ENCODE peak calls at places on chromosomes 4 and X, in four cellular contexts. U is IMR-90, Q is colonic mucosa, Z is substantia nigra. Y is an unnamed sample.

GRCh38 chrX:87578978-87579377 is 61.4 kb downstream of the KLHL4 start:
- DNase-seq in Q (no peak), U (no peak), Z (no peak), Y (no peak)

GRCh38 chr4:63582997-63583396 is 826.3 kb downstream of the TECRL start:
- DNase-seq in Q (no peak), U (no peak), Z (no peak), Y (no peak)

GRCh38 chr4:139898293-139898692 is 232.7 kb downstream of the MGST2 start:
- DNase-seq in Q (no peak), Z (no peak), U (no peak), Y (no peak)

GRCh38 chrX:136176399-136176825 is 29.1 kb downstream of the FHL1 start:
- DNase-seq in U (peak; percentile 90), Q (no peak), Z (no peak), Y (no peak)

GRCh38 chr4:42460043-42460442 is 62.8 kb downstream of the SHISA3 start:
- DNase-seq in Z (no peak), U (no peak), Q (no peak), Y (no peak)

GRCh38 chrX:40168183-40169015 is 70.6 kb upstream of the BCOR start:
- DNase-seq in U (no peak), Q (no peak), Z (no peak), Y (no peak)

GRCh38 chr4:101191302-101192098 is 155.8 kb downstream of the PPP3CA start:
- DNase-seq in U (peak; percentile 92), Q (peak; percentile 52), Z (peak; percentile 19), Y (peak; percentile 92)

GRCh38 chr4:40990202-40990898 is 224.0 kb downstream of the APBB2 start:
- DNase-seq in Z (no peak), U (peak; percentile 97), Q (no peak), Y (no peak)

GRCh38 chrX:30712214-30712613 is 59.0 kb downstream of the GK start:
- DNase-seq in U (no peak), Z (no peak), Q (no peak), Y (no peak)

GRCh38 chr4:183838987-183839712 is 66.0 kb upstream of the STOX2 start:
- DNase-seq in Q (no peak), Z (no peak), U (peak; percentile 15), Y (no peak)

GRCh38 chrX:17567173-17567572 is 170.1 kb upstream of the SCML1 start:
- DNase-seq in U (peak; percentile 33), Q (no peak), Z (no peak), Y (no peak)

GRCh38 chrX:30690330-30690729 is 37.1 kb downstream of the GK start:
- DNase-seq in U (peak; percentile 13), Z (no peak), Q (no peak), Y (no peak)

GRCh38 chrX:103376118-103376978 is at the start of gene BEX3:
- DNase-seq in Q (peak; percentile 48), U (peak; percentile 59), Z (peak; percentile 20), Y (peak; percentile 85)

GRCh38 chrX:20988118-20988517 is 386.1 kb upstream of the CNKSR2 start:
- DNase-seq in U (no peak), Z (no peak), Q (no peak), Y (no peak)

GRCh38 chr4:102263024-102263787 is 82.1 kb downstream of the SLC39A8 start:
- DNase-seq in Z (no peak), U (peak; percentile 28), Q (no peak), Y (no peak)

GRCh38 chr4:79358438-79358837 is 32.6 kb upstream of the NAA11 start:
- DNase-seq in Z (no peak), U (no peak), Q (no peak), Y (no peak)

GRCh38 chr4:178306565-178306964 is 864.3 kb upstream of the AGA start:
- DNase-seq in Z (no peak), U (peak; percentile 7), Q (no peak), Y (no peak)

GRCh38 chrX:154598656-154599055 is 13.7 kb downstream of the CTAG1A start:
- DNase-seq in Q (no peak), U (no peak), Z (no peak), Y (no peak)

GRCh38 chr4:69727924-69728323 is 32.5 kb downstream of the SULT1B1 start:
- DNase-seq in Q (no peak), Z (no peak), U (no peak), Y (no peak)

GRCh38 chrX:71618787-71619186 is 476 bp upstream of the CXCR3 start:
- DNase-seq in Q (no peak), Z (no peak), U (no peak), Y (no peak)

GRCh38 chr4:13108096-13108495 is 376.0 kb downstream of the RAB28 start:
- DNase-seq in Q (no peak), U (no peak), Z (no peak), Y (no peak)

GRCh38 chr4:185711764-185712163 is 100.2 kb downstream of the SORBS2 start:
- DNase-seq in U (peak; percentile 8), Z (no peak), Q (no peak), Y (no peak)

GRCh38 chr4:47827339-47828047 is 10.4 kb downstream of the CORIN start:
- DNase-seq in Q (no peak), Z (no peak), U (no peak), Y (no peak)

GRCh38 chr4:141891260-141892120 is 255.1 kb downstream of the IL15 start:
- DNase-seq in U (no peak), Z (no peak), Q (no peak), Y (no peak)

GRCh38 chr4:61064636-61065035 is 135.5 kb upstream of the ADGRL3 start:
- DNase-seq in U (no peak), Z (no peak), Q (no peak), Y (no peak)

GRCh38 chr4:146342600-146343192 is 128.4 kb downstream of the REELD1 start:
- DNase-seq in U (peak; percentile 47), Q (peak; percentile 25), Z (no peak), Y (no peak)

GRCh38 chr4:24473309-24473721 is 111.0 kb downstream of the DHX15 start:
- DNase-seq in Z (no peak), U (peak; percentile 27), Q (peak; percentile 25), Y (peak; percentile 70)

GRCh38 chr4:92303621-92304027 is at the start of gene GRID2:
- DNase-seq in Q (no peak), U (peak; percentile 2), Z (peak; percentile 34), Y (peak; percentile 21)

GRCh38 chrX:51866156-51866555 is 27.3 kb upstream of the MAGED1 start:
- DNase-seq in Z (no peak), U (peak; percentile 65), Q (no peak), Y (no peak)

GRCh38 chr4:169311643-169312365 is 41.0 kb upstream of the SH3RF1 start:
- DNase-seq in Q (peak; percentile 45), Z (no peak), U (peak; percentile 59), Y (no peak)

GRCh38 chr4:1604706-1605205 is 79.4 kb downstream of the FAM53A start:
- DNase-seq in Z (no peak), U (no peak), Q (no peak), Y (peak; percentile 11)

GRCh38 chrX:153934473-153935325 is at the start of gene NAA10:
- DNase-seq in U (peak; percentile 63), Z (no peak), Q (peak; percentile 69), Y (peak; percentile 92)

DNA sequence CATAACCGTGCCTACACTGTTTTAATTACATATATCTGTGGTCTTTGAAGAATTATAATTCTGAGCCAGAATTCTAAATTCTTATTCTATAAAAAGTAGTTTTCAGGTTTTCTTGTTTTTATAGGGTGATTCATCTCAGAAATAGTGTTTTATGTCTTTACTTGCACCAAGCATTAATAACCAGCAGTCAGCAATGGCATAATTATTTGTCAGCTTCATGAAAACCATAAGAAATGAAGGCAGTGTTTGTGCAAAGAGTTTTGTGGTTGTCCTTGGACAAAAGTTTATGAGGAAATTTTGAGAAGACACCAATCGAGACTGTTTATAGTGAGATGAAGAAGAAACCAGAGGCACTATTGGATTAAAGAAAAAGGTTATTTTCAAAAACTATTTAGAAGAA is 37.2 kb downstream of the EDNRA start:
- DNase-seq in Z (no peak), U (no peak), Q (no peak), Y (no peak)
- H3K27ac ChIP-seq in Z (no peak overlapping the region), U (no peak overlapping the region), Q (no peak overlapping the region), Y (no peak overlapping the region)

GRCh38 chr4:26185436-26185835 is 135.4 kb upstream of the RBPJ start:
- DNase-seq in Z (no peak), Q (no peak), U (peak; percentile 36), Y (no peak)
- H3K27ac ChIP-seq in Z (no peak overlapping the region), Q (no peak overlapping the region), U (no peak overlapping the region), Y (no peak overlapping the region)

GRCh38 chr4:52579602-52580272 is 79.4 kb downstream of the USP46 start:
- DNase-seq in Q (no peak), Z (no peak), U (no peak), Y (no peak)

GRCh38 chr4:52576326-52576725 is 82.8 kb downstream of the USP46 start:
- DNase-seq in Z (no peak), Q (no peak), U (no peak), Y (no peak)

GRCh38 chr4:52575406-52575805 is 83.7 kb downstream of the USP46 start:
- DNase-seq in Z (no peak), U (no peak), Q (no peak), Y (no peak)

GRCh38 chr4:52577285-52577968 is 81.7 kb downstream of the USP46 start:
- DNase-seq in Z (no peak), U (peak; percentile 81), Q (no peak), Y (no peak)

GRCh38 chr4:52578951-52579350 is 80.2 kb downstream of the USP46 start:
- DNase-seq in Q (no peak), Z (no peak), U (no peak), Y (no peak)
- H3K27ac ChIP-seq in Q (no peak overlapping the region), Z (no peak overlapping the region), U (no peak overlapping the region), Y (no peak overlapping the region)

GRCh38 chrX:119523664-119524184 is 41.5 kb downstream of the STEEP1 start:
- DNase-seq in Q (no peak), U (no peak), Z (no peak), Y (no peak)

DNA sequence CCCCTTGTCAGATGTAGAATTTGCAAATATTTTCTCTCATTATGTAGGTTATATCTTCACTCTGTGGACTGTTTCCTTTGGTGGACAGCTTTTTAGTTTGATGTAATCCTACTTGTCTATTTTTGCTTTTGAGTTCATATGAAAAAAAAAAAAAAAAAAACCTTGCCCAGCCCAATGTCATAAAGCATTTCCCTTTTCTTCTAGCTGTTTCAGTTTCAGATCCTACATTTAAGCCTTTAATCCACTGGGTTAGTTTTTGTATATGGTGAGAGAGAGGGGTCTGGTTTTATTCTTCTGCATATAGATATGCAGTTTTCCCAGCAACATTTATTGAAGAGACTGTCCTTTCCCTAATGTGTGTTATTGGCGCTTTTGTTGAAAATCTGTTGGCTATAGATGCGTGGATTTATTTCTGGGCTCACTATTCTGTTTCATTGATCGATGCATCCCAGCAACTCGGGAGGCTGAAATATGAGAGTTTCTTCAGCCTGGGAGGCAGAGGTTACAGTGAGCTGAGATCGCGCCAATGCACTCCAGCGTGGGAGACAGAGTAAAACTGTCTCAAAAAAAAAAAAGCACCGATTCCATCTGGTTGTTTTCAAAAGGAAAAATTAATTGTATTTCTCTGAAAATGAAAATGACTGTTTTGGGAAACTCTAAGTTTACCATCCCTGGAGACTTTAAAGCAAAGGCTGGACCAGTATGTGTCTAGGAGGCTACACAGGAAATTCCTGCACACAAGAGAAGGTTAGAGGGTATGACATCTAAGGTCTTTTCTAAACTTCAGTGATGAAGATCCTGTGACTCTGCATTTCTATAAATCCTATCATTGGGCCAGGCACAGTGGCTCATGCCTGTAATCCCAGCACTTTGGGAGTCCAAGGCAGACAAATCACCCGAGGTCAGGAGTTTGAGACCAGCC is 35.6 kb downstream of the STEEP1 start:
- DNase-seq in Q (no peak), Z (no peak), U (no peak), Y (no peak)
- H3K27ac ChIP-seq in Q (no peak overlapping the region), Z (no peak overlapping the region), U (no peak overlapping the region), Y (no peak overlapping the region)

Y was measured in right cardiac atrium.